ENCODE peak calls at places on chromosomes 2 and 18, in seven cellular contexts. Q is ELR; N is GM06990; O is skeletal muscle cell; X is activated CD8-positive, alpha-beta memory T cell treated with anti-CD3 and anti-CD28 coated beads, Interleukin-2, amount 50 U/mL, for 4 hours; G is activated naive CD4-positive, alpha-beta T cell treated with anti-CD3 and anti-CD28 coated beads, Interleukin-2, amount 10 ng/mL, durations not matched to agents 7 days and 5 days; A is activated naive CD8-positive, alpha-beta T cell treated with anti-CD3 and anti-CD28 coated beads, Interleukin-2, amount 50 U/mL, for 24 hours. D is an unnamed sample.

GRCh38 chr2:159959136-159959535 is 103.3 kb downstream of the PLA2R1 start:
- DNase-seq in Q (no peak), N (no peak), O (no peak), X (no peak), G (no peak), A (no peak), D (no peak)

GRCh38 chr2:68330691-68331090 is 10.9 kb upstream of the CNRIP1 start:
- DNase-seq in Q (peak; percentile 45), N (no peak), O (no peak), X (no peak), G (no peak), A (no peak), D (no peak)

GRCh38 chr2:152566034-152566727 is 151.1 kb downstream of the PRPF40A start:
- DNase-seq in Q (no peak), N (peak; percentile 55), O (no peak), X (no peak), G (no peak), A (no peak), D (no peak)

GRCh38 chr2:11122380-11122779 is 32.9 kb upstream of the SLC66A3 start:
- DNase-seq in Q (no peak), N (no peak), O (no peak), X (no peak), G (no peak), A (no peak), D (no peak)

GRCh38 chr2:187138240-187138639 is 289.3 kb upstream of the ZSWIM2 start:
- DNase-seq in Q (peak; percentile 60), N (no peak), O (peak; percentile 1), X (no peak), G (no peak), A (no peak), D (no peak)

GRCh38 chr18:38023871-38024270 is 458.3 kb upstream of the CELF4 start:
- DNase-seq in Q (no peak), N (no peak), O (no peak), X (no peak), G (no peak), A (no peak), D (no peak)

GRCh38 chr2:69717902-69718301 is 24.0 kb upstream of the ANXA4 start:
- DNase-seq in Q (no peak), N (no peak), O (no peak), X (no peak), G (no peak), A (no peak), D (no peak)

GRCh38 chr2:121608367-121608766 is 40.9 kb downstream of the CLASP1 start:
- DNase-seq in Q (no peak), N (no peak), O (no peak), X (no peak), G (no peak), A (no peak), D (no peak)

GRCh38 chr18:43605224-43605623 is 327.9 kb upstream of the SYT4 start:
- DNase-seq in Q (no peak), N (no peak), O (no peak), X (no peak), G (no peak), A (no peak), D (no peak)

GRCh38 chr2:121205321-121205942 is 79.6 kb downstream of the TFCP2L1 start:
- DNase-seq in Q (no peak), N (no peak), O (no peak), X (no peak), G (no peak), A (no peak), D (no peak)

GRCh38 chr2:43086451-43087221 is 139.8 kb downstream of the ZFP36L2 start:
- DNase-seq in Q (peak; percentile 99), N (no peak), O (peak; percentile 99), X (no peak), G (no peak), A (no peak), D (no peak)

GRCh38 chr2:24570225-24570624 is 79.2 kb downstream of the NCOA1 start:
- DNase-seq in Q (no peak), N (no peak), O (no peak), X (no peak), G (no peak), A (no peak), D (no peak)

GRCh38 chr2:85536479-85536878 is 2.5 kb upstream of the MAT2A start:
- DNase-seq in Q (peak; percentile 92), N (no peak), O (peak; percentile 54), X (no peak), G (no peak), A (no peak), D (no peak)

GRCh38 chr2:96116424-96116878 is at the start of gene ADRA2B:
- DNase-seq in Q (peak; percentile 18), N (peak; percentile 80), O (no peak), X (peak; percentile 84), G (peak; percentile 87), A (peak; percentile 71), D (no peak)

GRCh38 chr2:236177604-236177966 is 9.4 kb upstream of the GBX2 start:
- DNase-seq in Q (peak; percentile 25), N (no peak), O (no peak), X (no peak), G (peak; percentile 33), A (peak; percentile 55), D (no peak)

GRCh38 chr2:218028189-218028495 is 25.3 kb upstream of the TNS1 start:
- DNase-seq in Q (no peak), N (no peak), O (no peak), X (no peak), G (no peak), A (no peak), D (no peak)

GRCh38 chr2:43224571-43225092 is 1.8 kb downstream of the ZFP36L2 start:
- DNase-seq in Q (peak; percentile 61), N (peak; percentile 69), O (no peak), X (peak; percentile 45), G (peak; percentile 67), A (peak; percentile 60), D (peak; percentile 65)

GRCh38 chr2:145692971-145693478 is 1173.1 kb upstream of the ZEB2 start:
- DNase-seq in Q (peak; percentile 77), N (peak; percentile 39), O (peak; percentile 93), X (no peak), G (no peak), A (peak; percentile 2), D (no peak)

GRCh38 chr2:236676131-236676873 is 106.7 kb downstream of the ACKR3 start:
- DNase-seq in Q (no peak), N (no peak), O (no peak), X (no peak), G (no peak), A (no peak), D (no peak)

GRCh38 chr2:203579730-203580129 is 44.6 kb upstream of the RAPH1 start:
- DNase-seq in Q (no peak), N (no peak), O (no peak), X (no peak), G (no peak), A (no peak), D (no peak)

GRCh38 chr2:58099097-58099769 is 52.6 kb downstream of the VRK2 start:
- DNase-seq in Q (no peak), N (no peak), O (no peak), X (no peak), G (no peak), A (no peak), D (no peak)

GRCh38 chr18:80244956-80245730 is 2.2 kb downstream of the PARD6G start:
- DNase-seq in Q (no peak), N (no peak), O (no peak), X (no peak), G (no peak), A (no peak), D (no peak)

GRCh38 chr2:225534697-225535096 is 135.2 kb downstream of the NYAP2 start:
- DNase-seq in Q (peak; percentile 17), N (no peak), O (no peak), X (no peak), G (no peak), A (no peak), D (no peak)

GRCh38 chr2:237732790-237733349 is 65.7 kb upstream of the RBM44 start:
- DNase-seq in Q (no peak), N (no peak), O (no peak), X (no peak), G (no peak), A (no peak), D (no peak)

GRCh38 chr2:160371251-160372009 is 122.2 kb downstream of the RBMS1 start:
- DNase-seq in Q (no peak), N (no peak), O (no peak), X (no peak), G (no peak), A (no peak), D (no peak)

GRCh38 chr2:8462899-8463648 is 218.8 kb upstream of the ID2 start:
- DNase-seq in Q (no peak), N (no peak), O (no peak), X (no peak), G (no peak), A (no peak), D (no peak)

GRCh38 chr2:42922790-42923631 is 130.6 kb upstream of the HAAO start:
- DNase-seq in Q (no peak), N (no peak), O (peak; percentile 90), X (no peak), G (no peak), A (no peak), D (no peak)

GRCh38 chr18:45245036-45245638 is 370.1 kb upstream of the SLC14A2 start:
- DNase-seq in Q (no peak), N (no peak), O (peak; percentile 32), X (no peak), G (no peak), A (no peak), D (no peak)

GRCh38 chr2:140589273-140589672 is 1541.5 kb downstream of the LRP1B start:
- DNase-seq in Q (peak; percentile 61), N (no peak), O (no peak), X (no peak), G (no peak), A (no peak), D (no peak)